ENCODE peak calls at places on chromosomes 1 and 21, in nine cellular contexts. D, A, J, R, C, N, P, S and L are unnamed samples.

GRCh38 chr1:35808376-35809155 is 750 bp downstream of the AGO4 start:
- DNase-seq in D (peak; percentile 54), A (peak; percentile 50), J (peak; percentile 14), R (no peak), C (no peak), N (peak; percentile 39), P (peak; percentile 51), S (no peak), L (peak; percentile 55)

GRCh38 chr1:6646499-6647148 is 22.0 kb downstream of the THAP3 start:
- DNase-seq in D (peak; percentile 47), A (no peak), J (peak; percentile 31), R (no peak), C (no peak), N (peak; percentile 34), P (peak; percentile 62), S (peak; percentile 54), L (peak; percentile 75)

GRCh38 chr21:34994646-34995631 is 54.2 kb downstream of the RUNX1 start:
- DNase-seq in D (no peak), A (no peak), J (no peak), R (no peak), C (no peak), N (no peak), P (peak; percentile 34), S (no peak), L (peak; percentile 42)

GRCh38 chr1:85576256-85576641 is 4.3 kb upstream of the CCN1 start:
- DNase-seq in D (no peak), A (no peak), J (no peak), R (peak; percentile 58), C (no peak), N (no peak), P (no peak), S (no peak), L (no peak)

GRCh38 chr1:9280015-9280860 is 12.5 kb upstream of the SPSB1 start:
- DNase-seq in D (peak; percentile 70), A (no peak), J (peak; percentile 75), R (no peak), C (no peak), N (peak; percentile 55), P (peak; percentile 51), S (peak; percentile 93), L (peak; percentile 57)

GRCh38 chr1:34330061-34330460 is 153.4 kb downstream of the C1orf94 start:
- DNase-seq in D (no peak), A (no peak), J (no peak), R (no peak), C (no peak), N (no peak), P (no peak), S (no peak), L (no peak)

GRCh38 chr1:17559618-17560419 is 20.3 kb downstream of the ARHGEF10L start:
- DNase-seq in D (no peak), A (no peak), J (no peak), R (no peak), C (no peak), N (peak; percentile 67), P (no peak), S (no peak), L (no peak)

GRCh38 chr1:64834734-64835133 is 89.9 kb downstream of the RAVER2 start:
- DNase-seq in D (no peak), A (no peak), J (peak; percentile 14), R (no peak), C (no peak), N (no peak), P (no peak), S (peak; percentile 79), L (no peak)

GRCh38 chr1:179205284-179205683 is 24.2 kb downstream of the ABL2 start:
- DNase-seq in D (no peak), A (no peak), J (no peak), R (no peak), C (no peak), N (no peak), P (no peak), S (no peak), L (no peak)

GRCh38 chr1:27873671-27874384 is 1.5 kb downstream of the THEMIS2 start:
- DNase-seq in D (peak; percentile 57), A (no peak), J (no peak), R (no peak), C (no peak), N (no peak), P (no peak), S (no peak), L (no peak)

GRCh38 chr1:150558761-150559626 is 9.8 kb downstream of the ADAMTSL4 start:
- DNase-seq in D (peak; percentile 81), A (peak; percentile 71), J (no peak), R (no peak), C (no peak), N (no peak), P (no peak), S (no peak), L (no peak)
- TF ChIP-seq POLR2A in D (peak; percentile 76), A (no peak), J (no peak), R (no peak), C (no peak), N (no peak), P (no peak), S (no peak), L (no peak)

GRCh38 chr21:43644609-43645008 is 14.7 kb downstream of the HSF2BP start:
- DNase-seq in D (peak; percentile 59), A (no peak), J (peak; percentile 46), R (no peak), C (no peak), N (no peak), P (no peak), S (peak; percentile 67), L (no peak)

GRCh38 chr21:43643193-43643592 is 16.1 kb downstream of the HSF2BP start:
- DNase-seq in D (no peak), A (no peak), J (no peak), R (no peak), C (no peak), N (no peak), P (no peak), S (no peak), L (no peak)

GRCh38 chr21:43645987-43646386 is 13.3 kb downstream of the HSF2BP start:
- DNase-seq in D (no peak), A (no peak), J (peak; percentile 40), R (no peak), C (no peak), N (no peak), P (no peak), S (no peak), L (no peak)

GRCh38 chr21:43646550-43647260 is 12.6 kb downstream of the HSF2BP start:
- DNase-seq in D (peak; percentile 89), A (peak; percentile 90), J (peak; percentile 97), R (peak; percentile 96), C (peak; percentile 47), N (peak; percentile 94), P (peak; percentile 89), S (peak; percentile 94), L (peak; percentile 86)

DNA sequence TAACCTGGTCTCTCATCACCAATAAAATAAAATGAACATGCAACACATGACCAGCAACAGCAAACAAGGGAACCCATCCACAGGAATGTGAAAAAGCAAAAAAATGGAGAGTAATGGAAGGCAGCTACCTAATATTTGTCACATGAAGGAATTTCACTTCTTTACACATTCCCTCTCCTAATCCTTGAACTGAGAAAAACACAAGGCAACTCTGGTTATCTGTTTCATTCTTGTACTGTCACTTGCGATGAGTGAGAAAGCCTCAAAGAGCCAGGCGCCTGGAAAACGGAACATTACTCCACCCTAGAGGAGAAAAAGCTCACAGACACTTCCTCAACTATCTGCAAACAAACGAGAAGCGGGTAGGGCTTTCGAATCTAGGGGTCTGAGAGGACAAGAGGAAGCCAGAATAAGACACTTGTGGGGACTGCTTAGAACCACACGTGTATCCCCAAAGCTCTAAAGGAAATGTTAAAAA is 13.8 kb downstream of the HSF2BP start:
- DNase-seq in D (peak; percentile 84), A (peak; percentile 63), J (peak; percentile 90), R (peak; percentile 67), C (no peak), N (peak; percentile 57), P (peak; percentile 89), S (peak; percentile 82), L (no peak)
- TF ChIP-seq POLR2A in D (no peak), A (no peak), J (no peak), R (no peak), C (no peak), N (no peak), P (no peak), S (peak; percentile 38), L (no peak)

GRCh38 chr21:21076051-21076450 is 77.8 kb downstream of the NCAM2 start:
- DNase-seq in D (no peak), A (no peak), J (no peak), R (no peak), C (no peak), N (no peak), P (no peak), S (no peak), L (no peak)
- TF ChIP-seq POLR2A in D (no peak), A (no peak), J (no peak), R (no peak), C (no peak), N (no peak), P (no peak), S (no peak), L (no peak)

GRCh38 chr1:247471445-247472016 is 13.6 kb upstream of the OR2B11 start:
- DNase-seq in D (no peak), A (no peak), J (no peak), R (no peak), C (no peak), N (no peak), P (no peak), S (no peak), L (peak; percentile 22)
- TF ChIP-seq POLR2A in D (no peak), A (no peak), J (no peak), R (no peak), C (no peak), N (no peak), P (no peak), S (no peak), L (no peak)